ENCODE peak calls at places on chromosomes 6 and 20, in eight cellular contexts. One of them, this sample, is unnamed.

GRCh38 chr6:131822119-131822518 is 14.3 kb downstream of the ENPP1 start:
- DNase-seq in CD4-positive, alpha-beta memory T cell: no peak
- DNase-seq in thoracic aorta: no peak
- DNase-seq in GM23338: no peak
- DNase-seq in uterus: no peak
- DNase-seq in fibroblast of lung: no peak
- DNase-seq in cardiac muscle cell: no peak
- DNase-seq in psoas muscle: no peak
- DNase-seq in this sample: no peak

GRCh38 chr20:2656471-2657117 is 4.2 kb downstream of the NOP56 start:
- DNase-seq in uterus: no peak
- DNase-seq in CD4-positive, alpha-beta memory T cell: no peak
- DNase-seq in psoas muscle: no peak
- DNase-seq in thoracic aorta: no peak
- DNase-seq in fibroblast of lung: no peak
- DNase-seq in GM23338: no peak
- DNase-seq in cardiac muscle cell: no peak
- DNase-seq in this sample: no peak

GRCh38 chr20:57411406-57412283 is 20.4 kb downstream of the RBM38 start:
- DNase-seq in fibroblast of lung: no peak
- DNase-seq in CD4-positive, alpha-beta memory T cell: no peak
- DNase-seq in GM23338: no peak
- DNase-seq in thoracic aorta: no peak
- DNase-seq in uterus: no peak
- DNase-seq in psoas muscle: peak; percentile 54
- DNase-seq in cardiac muscle cell: no peak
- DNase-seq in this sample: no peak

GRCh38 chr20:58241766-58242465 is 13.5 kb upstream of the ANKRD60 start:
- DNase-seq in GM23338: no peak
- DNase-seq in uterus: no peak
- DNase-seq in psoas muscle: no peak
- DNase-seq in fibroblast of lung: no peak
- DNase-seq in CD4-positive, alpha-beta memory T cell: no peak
- DNase-seq in thoracic aorta: no peak
- DNase-seq in cardiac muscle cell: no peak
- DNase-seq in this sample: no peak

GRCh38 chr6:132569170-132569569 is 952 bp upstream of the TAAR6 start:
- DNase-seq in psoas muscle: no peak
- DNase-seq in uterus: no peak
- DNase-seq in cardiac muscle cell: no peak
- DNase-seq in fibroblast of lung: no peak
- DNase-seq in CD4-positive, alpha-beta memory T cell: no peak
- DNase-seq in thoracic aorta: no peak
- DNase-seq in GM23338: peak; percentile 45
- DNase-seq in this sample: no peak

GRCh38 chr20:23363257-23363649 is 1.3 kb downstream of the GZF1 start:
- DNase-seq in thoracic aorta: no peak
- DNase-seq in uterus: no peak
- DNase-seq in cardiac muscle cell: no peak
- DNase-seq in CD4-positive, alpha-beta memory T cell: no peak
- DNase-seq in GM23338: no peak
- DNase-seq in psoas muscle: peak; percentile 67
- DNase-seq in fibroblast of lung: no peak
- DNase-seq in this sample: no peak

GRCh38 chr20:59938221-59938620 is 1.9 kb downstream of the PPP1R3D start:
- DNase-seq in CD4-positive, alpha-beta memory T cell: no peak
- DNase-seq in psoas muscle: no peak
- DNase-seq in fibroblast of lung: peak; percentile 16
- DNase-seq in cardiac muscle cell: no peak
- DNase-seq in GM23338: no peak
- DNase-seq in thoracic aorta: no peak
- DNase-seq in uterus: no peak
- DNase-seq in this sample: peak; percentile 23

GRCh38 chr20:37276494-37277252 is 12.8 kb upstream of the MANBAL start:
- DNase-seq in CD4-positive, alpha-beta memory T cell: peak; percentile 19
- DNase-seq in fibroblast of lung: peak; percentile 95
- DNase-seq in cardiac muscle cell: no peak
- DNase-seq in uterus: peak; percentile 67
- DNase-seq in GM23338: no peak
- DNase-seq in thoracic aorta: no peak
- DNase-seq in psoas muscle: peak; percentile 80
- DNase-seq in this sample: no peak

GRCh38 chr6:136466789-136467585 is 83.2 kb downstream of the MAP7 start:
- DNase-seq in psoas muscle: no peak
- DNase-seq in CD4-positive, alpha-beta memory T cell: no peak
- DNase-seq in thoracic aorta: no peak
- DNase-seq in uterus: no peak
- DNase-seq in GM23338: no peak
- DNase-seq in fibroblast of lung: no peak
- DNase-seq in cardiac muscle cell: peak; percentile 3
- DNase-seq in this sample: no peak

GRCh38 chr6:136468711-136469110 is 81.5 kb downstream of the MAP7 start:
- DNase-seq in GM23338: no peak
- DNase-seq in psoas muscle: no peak
- DNase-seq in thoracic aorta: no peak
- DNase-seq in CD4-positive, alpha-beta memory T cell: no peak
- DNase-seq in cardiac muscle cell: no peak
- DNase-seq in uterus: no peak
- DNase-seq in fibroblast of lung: no peak
- DNase-seq in this sample: no peak

GRCh38 chr6:136463796-136464542 is 86.3 kb downstream of the MAP7 start:
- DNase-seq in cardiac muscle cell: no peak
- DNase-seq in fibroblast of lung: no peak
- DNase-seq in psoas muscle: no peak
- DNase-seq in uterus: no peak
- DNase-seq in CD4-positive, alpha-beta memory T cell: no peak
- DNase-seq in thoracic aorta: no peak
- DNase-seq in GM23338: no peak
- DNase-seq in this sample: no peak

GRCh38 chr6:136465766-136466303 is 84.4 kb downstream of the MAP7 start:
- DNase-seq in uterus: no peak
- DNase-seq in fibroblast of lung: peak; percentile 23
- DNase-seq in GM23338: no peak
- DNase-seq in cardiac muscle cell: no peak
- DNase-seq in thoracic aorta: no peak
- DNase-seq in CD4-positive, alpha-beta memory T cell: no peak
- DNase-seq in psoas muscle: no peak
- DNase-seq in this sample: no peak

DNA sequence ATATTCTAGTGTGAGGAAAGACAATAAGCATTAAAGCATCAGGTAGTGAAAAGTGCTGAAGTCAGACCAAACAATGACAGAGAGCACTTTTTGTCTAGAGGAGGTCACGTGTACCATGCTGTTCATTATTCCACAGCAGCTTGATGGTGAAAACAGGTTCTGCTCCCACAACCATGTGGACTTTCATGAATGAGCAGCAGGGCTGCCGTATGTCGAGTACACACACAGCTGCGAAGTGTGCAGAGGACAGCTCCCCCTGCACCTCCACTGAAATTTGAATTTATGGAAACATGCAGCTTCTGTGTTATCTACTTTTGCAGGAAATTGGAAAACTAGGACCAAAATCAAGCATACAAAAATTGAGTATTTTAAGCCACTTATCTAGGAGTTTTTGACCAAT is 85.3 kb downstream of the MAP7 start:
- DNase-seq in CD4-positive, alpha-beta memory T cell: no peak
- DNase-seq in psoas muscle: no peak
- DNase-seq in fibroblast of lung: no peak
- DNase-seq in GM23338: no peak
- DNase-seq in cardiac muscle cell: no peak
- DNase-seq in uterus: no peak
- DNase-seq in thoracic aorta: no peak
- DNase-seq in this sample: no peak
- H3K27ac ChIP-seq in CD4-positive, alpha-beta memory T cell: no peak overlapping the region
- H3K27ac ChIP-seq in psoas muscle: no peak overlapping the region
- H3K27ac ChIP-seq in fibroblast of lung: no peak overlapping the region
- H3K27ac ChIP-seq in GM23338: no peak overlapping the region
- H3K27ac ChIP-seq in cardiac muscle cell: no peak overlapping the region
- H3K27ac ChIP-seq in uterus: no peak overlapping the region
- H3K27ac ChIP-seq in thoracic aorta: no peak overlapping the region
- H3K27ac ChIP-seq in this sample: no peak overlapping the region

GRCh38 chr20:61806995-61807394 is 258.7 kb downstream of the TAF4 start:
- DNase-seq in fibroblast of lung: no peak
- DNase-seq in uterus: no peak
- DNase-seq in thoracic aorta: no peak
- DNase-seq in GM23338: no peak
- DNase-seq in psoas muscle: no peak
- DNase-seq in CD4-positive, alpha-beta memory T cell: no peak
- DNase-seq in cardiac muscle cell: no peak
- DNase-seq in this sample: no peak

GRCh38 chr20:61808497-61808896 is 257.2 kb downstream of the TAF4 start:
- DNase-seq in uterus: no peak
- DNase-seq in thoracic aorta: no peak
- DNase-seq in psoas muscle: peak; percentile 22
- DNase-seq in cardiac muscle cell: no peak
- DNase-seq in fibroblast of lung: no peak
- DNase-seq in GM23338: no peak
- DNase-seq in CD4-positive, alpha-beta memory T cell: no peak
- DNase-seq in this sample: peak; percentile 77

GRCh38 chr20:61809006-61809770 is 256.5 kb downstream of the TAF4 start:
- DNase-seq in CD4-positive, alpha-beta memory T cell: no peak
- DNase-seq in fibroblast of lung: no peak
- DNase-seq in thoracic aorta: no peak
- DNase-seq in psoas muscle: peak; percentile 30
- DNase-seq in uterus: no peak
- DNase-seq in GM23338: no peak
- DNase-seq in cardiac muscle cell: no peak
- DNase-seq in this sample: no peak

GRCh38 chr20:61806314-61806713 is 259.4 kb downstream of the TAF4 start:
- DNase-seq in GM23338: no peak
- DNase-seq in CD4-positive, alpha-beta memory T cell: no peak
- DNase-seq in cardiac muscle cell: no peak
- DNase-seq in fibroblast of lung: no peak
- DNase-seq in thoracic aorta: no peak
- DNase-seq in psoas muscle: no peak
- DNase-seq in uterus: no peak
- DNase-seq in this sample: no peak

DNA sequence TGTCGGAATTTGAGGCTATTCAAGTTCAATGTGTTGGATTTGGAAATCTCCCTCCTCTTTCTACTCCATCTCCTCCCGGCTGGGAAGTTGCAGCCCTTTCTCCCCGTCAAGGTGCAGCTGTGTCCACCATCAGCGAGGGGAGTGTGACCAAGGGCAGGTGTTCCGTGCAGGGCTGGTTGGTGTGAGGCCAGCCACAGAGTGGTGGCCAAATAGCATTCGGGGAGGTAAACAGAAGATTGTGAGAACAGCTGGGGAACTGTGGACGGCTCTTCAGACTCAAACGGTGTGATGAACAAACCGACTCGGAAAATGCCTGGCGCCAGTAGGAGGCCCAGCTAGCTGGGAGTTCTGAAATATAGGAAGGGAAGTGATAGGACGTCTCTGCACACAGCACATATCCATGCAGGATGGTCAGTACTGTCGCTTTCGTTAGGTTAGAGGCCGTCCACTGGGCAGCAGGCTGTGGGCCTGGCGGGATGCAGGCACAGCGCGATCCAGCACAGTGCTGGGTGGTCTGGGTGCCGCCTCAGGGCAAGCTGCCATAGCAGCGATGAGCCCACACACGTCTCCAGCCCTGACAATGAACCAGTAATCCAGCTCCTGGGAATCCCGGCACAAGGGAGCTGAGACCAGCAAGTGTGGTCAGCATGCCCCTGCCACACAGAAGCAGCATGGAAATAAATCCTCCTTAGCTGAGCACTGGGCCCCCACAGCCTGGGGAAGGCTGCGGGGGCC is 258.1 kb downstream of the TAF4 start:
- DNase-seq in GM23338: no peak
- DNase-seq in uterus: no peak
- DNase-seq in CD4-positive, alpha-beta memory T cell: no peak
- DNase-seq in psoas muscle: peak; percentile 29
- DNase-seq in fibroblast of lung: no peak
- DNase-seq in thoracic aorta: no peak
- DNase-seq in cardiac muscle cell: no peak
- DNase-seq in this sample: peak; percentile 95
- H3K4me3 ChIP-seq in GM23338: no peak overlapping the region
- H3K4me3 ChIP-seq in uterus: no peak overlapping the region
- H3K4me3 ChIP-seq in CD4-positive, alpha-beta memory T cell: no peak overlapping the region
- H3K4me3 ChIP-seq in psoas muscle: no peak overlapping the region
- H3K4me3 ChIP-seq in fibroblast of lung: no peak overlapping the region
- H3K4me3 ChIP-seq in thoracic aorta: no peak overlapping the region
- H3K4me3 ChIP-seq in cardiac muscle cell: no peak overlapping the region
- H3K4me3 ChIP-seq in this sample: no peak overlapping the region

GRCh38 chr6:73858376-73858775 is 162.4 kb downstream of the CD109 start:
- DNase-seq in uterus: no peak
- DNase-seq in CD4-positive, alpha-beta memory T cell: no peak
- DNase-seq in cardiac muscle cell: no peak
- DNase-seq in GM23338: no peak
- DNase-seq in fibroblast of lung: no peak
- DNase-seq in thoracic aorta: no peak
- DNase-seq in psoas muscle: no peak
- DNase-seq in this sample: no peak

GRCh38 chr6:73860303-73860702 is 164.3 kb downstream of the CD109 start:
- DNase-seq in cardiac muscle cell: no peak
- DNase-seq in CD4-positive, alpha-beta memory T cell: no peak
- DNase-seq in uterus: no peak
- DNase-seq in thoracic aorta: no peak
- DNase-seq in GM23338: no peak
- DNase-seq in psoas muscle: no peak
- DNase-seq in fibroblast of lung: no peak
- DNase-seq in this sample: no peak

GRCh38 chr6:73854998-73855718 is 159.2 kb downstream of the CD109 start:
- DNase-seq in CD4-positive, alpha-beta memory T cell: peak; percentile 47
- DNase-seq in uterus: no peak
- DNase-seq in psoas muscle: no peak
- DNase-seq in cardiac muscle cell: peak; percentile 76
- DNase-seq in fibroblast of lung: peak; percentile 82
- DNase-seq in GM23338: peak; percentile 83
- DNase-seq in thoracic aorta: no peak
- DNase-seq in this sample: peak; percentile 43

GRCh38 chr6:73857341-73857890 is 161.4 kb downstream of the CD109 start:
- DNase-seq in psoas muscle: no peak
- DNase-seq in uterus: no peak
- DNase-seq in thoracic aorta: no peak
- DNase-seq in CD4-positive, alpha-beta memory T cell: no peak
- DNase-seq in fibroblast of lung: no peak
- DNase-seq in GM23338: no peak
- DNase-seq in cardiac muscle cell: no peak
- DNase-seq in this sample: no peak
- H3K27ac ChIP-seq in psoas muscle: no peak overlapping the region
- H3K27ac ChIP-seq in uterus: no peak overlapping the region
- H3K27ac ChIP-seq in thoracic aorta: no peak overlapping the region
- H3K27ac ChIP-seq in CD4-positive, alpha-beta memory T cell: no peak overlapping the region
- H3K27ac ChIP-seq in fibroblast of lung: no peak overlapping the region
- H3K27ac ChIP-seq in GM23338: no peak overlapping the region
- H3K27ac ChIP-seq in cardiac muscle cell: no peak overlapping the region
- H3K27ac ChIP-seq in this sample: no peak overlapping the region

GRCh38 chr20:6017880-6018279 is 36.0 kb downstream of the LRRN4 start:
- DNase-seq in uterus: no peak
- DNase-seq in fibroblast of lung: no peak
- DNase-seq in cardiac muscle cell: no peak
- DNase-seq in CD4-positive, alpha-beta memory T cell: no peak
- DNase-seq in thoracic aorta: no peak
- DNase-seq in GM23338: no peak
- DNase-seq in psoas muscle: no peak
- DNase-seq in this sample: no peak

GRCh38 chr20:6014957-6015356 is 38.9 kb downstream of the LRRN4 start:
- DNase-seq in fibroblast of lung: no peak
- DNase-seq in psoas muscle: no peak
- DNase-seq in GM23338: no peak
- DNase-seq in cardiac muscle cell: no peak
- DNase-seq in uterus: no peak
- DNase-seq in thoracic aorta: no peak
- DNase-seq in CD4-positive, alpha-beta memory T cell: no peak
- DNase-seq in this sample: no peak

GRCh38 chr20:6012166-6012565 is 41.7 kb downstream of the LRRN4 start:
- DNase-seq in fibroblast of lung: no peak
- DNase-seq in cardiac muscle cell: no peak
- DNase-seq in thoracic aorta: no peak
- DNase-seq in CD4-positive, alpha-beta memory T cell: no peak
- DNase-seq in psoas muscle: no peak
- DNase-seq in uterus: no peak
- DNase-seq in GM23338: no peak
- DNase-seq in this sample: no peak

GRCh38 chr20:6017467-6017866 is 36.4 kb downstream of the LRRN4 start:
- DNase-seq in uterus: no peak
- DNase-seq in psoas muscle: no peak
- DNase-seq in GM23338: no peak
- DNase-seq in fibroblast of lung: no peak
- DNase-seq in thoracic aorta: no peak
- DNase-seq in CD4-positive, alpha-beta memory T cell: no peak
- DNase-seq in cardiac muscle cell: no peak
- DNase-seq in this sample: no peak

GRCh38 chr20:6014017-6014416 is 39.8 kb downstream of the LRRN4 start:
- DNase-seq in cardiac muscle cell: no peak
- DNase-seq in uterus: no peak
- DNase-seq in fibroblast of lung: no peak
- DNase-seq in psoas muscle: no peak
- DNase-seq in CD4-positive, alpha-beta memory T cell: no peak
- DNase-seq in thoracic aorta: no peak
- DNase-seq in GM23338: no peak
- DNase-seq in this sample: no peak
- H3K4me3 ChIP-seq in cardiac muscle cell: no peak overlapping the region
- H3K4me3 ChIP-seq in uterus: no peak overlapping the region
- H3K4me3 ChIP-seq in fibroblast of lung: no peak overlapping the region
- H3K4me3 ChIP-seq in psoas muscle: no peak overlapping the region
- H3K4me3 ChIP-seq in CD4-positive, alpha-beta memory T cell: no peak overlapping the region
- H3K4me3 ChIP-seq in thoracic aorta: no peak overlapping the region
- H3K4me3 ChIP-seq in GM23338: no peak overlapping the region
- H3K4me3 ChIP-seq in this sample: no peak overlapping the region